ENCODE peak calls at places on chromosomes 11 and 22, in four cellular contexts. F, B, T and S are unnamed samples.

GRCh38 chr11:64747961-64748715 is 4.2 kb upstream of the RASGRP2 start:
- DNase-seq in B (no peak), T (no peak), F (no peak), S (no peak)

GRCh38 chr11:72321381-72321996 is 77.5 kb upstream of the PHOX2A start:
- DNase-seq in T (peak), B (peak), F (no peak), S (no peak)

GRCh38 chr22:50627914-50628542 is at the start of gene ARSA:
- DNase-seq in B (peak), F (no peak), T (peak), S (no peak)

GRCh38 chr11:128279861-128280260 is 307.5 kb downstream of the ETS1 start:
- DNase-seq in T (no peak), B (no peak), F (no peak), S (peak)

GRCh38 chr11:1126491-1126926 is 31.2 kb upstream of the MUC5AC start:
- DNase-seq in B (no peak), F (no peak), T (no peak), S (no peak)

GRCh38 chr11:30914143-30914762 is 328.1 kb upstream of the MPPED2 start:
- DNase-seq in T (peak), B (no peak), F (peak), S (no peak)

GRCh38 chr11:10388574-10388973 is 66.5 kb upstream of the AMPD3 start:
- DNase-seq in F (no peak), T (no peak), B (no peak), S (no peak)

GRCh38 chr22:25987948-25988347 is 181.3 kb upstream of the SEZ6L start:
- DNase-seq in F (no peak), B (no peak), T (no peak), S (no peak)

GRCh38 chr11:75816561-75817239 is 1.7 kb downstream of the UVRAG start:
- DNase-seq in T (no peak), F (no peak), B (no peak), S (no peak)

GRCh38 chr11:66743271-66743968 is 14.4 kb upstream of the SPTBN2 start:
- DNase-seq in B (no peak), F (no peak), T (no peak), S (no peak)

GRCh38 chr11:61828629-61829407 is 718 bp downstream of the FADS2 start:
- DNase-seq in B (no peak), T (no peak), F (no peak), S (no peak)

GRCh38 chr22:41762980-41763779 is 37.3 kb upstream of the CCDC134 start:
- DNase-seq in B (peak), F (peak), T (peak), S (no peak)

GRCh38 chr22:18968011-18968749 is 32.1 kb upstream of the PRODH start:
- DNase-seq in T (no peak), B (peak), F (no peak), S (no peak)

GRCh38 chr11:103806130-103806900 is 230.1 kb upstream of the DDI1 start:
- DNase-seq in F (no peak), B (no peak), T (no peak), S (no peak)

GRCh38 chr22:45638197-45638596 is 33.4 kb upstream of the ATXN10 start:
- DNase-seq in T (no peak), F (no peak), B (no peak), S (no peak)

GRCh38 chr22:47587361-47587760 is 824.9 kb downstream of the TBC1D22A start:
- DNase-seq in B (no peak), T (no peak), F (no peak), S (no peak)

GRCh38 chr11:62923634-62924411 is 2.7 kb upstream of the CHRM1 start:
- DNase-seq in T (no peak), F (no peak), B (peak), S (no peak)

GRCh38 chr11:9840460-9841004 is 176.7 kb downstream of the SWAP70 start:
- DNase-seq in B (no peak), F (no peak), T (no peak), S (no peak)

GRCh38 chr11:15158351-15159015 is 43.8 kb downstream of the INSC start:
- DNase-seq in B (no peak), T (no peak), F (no peak), S (no peak)

GRCh38 chr11:113532697-113533424 is 57.7 kb upstream of the DRD2 start:
- DNase-seq in F (peak), T (peak), B (peak), S (peak)
- H3K27ac ChIP-seq in F (no peak), T (no peak), B (no peak), S (peak)

GRCh38 chr11:8013833-8014232 is 26.7 kb downstream of the EIF3F start:
- DNase-seq in T (no peak), F (no peak), B (no peak), S (no peak)
- TF ChIP-seq TCF7L2 in T (no peak), F (no peak), B (no peak), S (no peak)

DNA sequence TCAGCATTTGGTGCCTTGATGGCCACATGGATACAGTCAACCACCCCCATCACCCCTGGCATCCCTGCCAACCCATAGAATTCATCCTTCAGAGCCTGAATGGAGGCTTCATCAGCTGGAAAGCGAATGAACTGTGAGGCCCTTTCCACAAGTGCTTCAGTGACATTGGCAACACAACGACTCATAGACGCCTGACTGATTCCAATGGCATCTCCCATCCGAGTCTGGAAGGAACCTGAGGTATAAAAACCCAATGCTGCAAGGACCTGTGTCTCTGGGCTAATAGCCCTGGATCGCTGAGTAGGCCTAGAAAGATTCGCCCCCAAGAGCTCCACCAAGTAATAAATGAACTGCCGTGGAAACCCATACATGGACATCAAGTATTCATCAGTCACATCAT is 1.3 kb downstream of the HARBI1 start:
- DNase-seq in T (no peak), F (no peak), B (no peak), S (no peak)
- H3K27ac ChIP-seq in T (peak), F (no peak), B (peak), S (peak)

GRCh38 chr11:132549571-132549970 is 982.7 kb downstream of the OPCML start:
- DNase-seq in T (no peak), F (no peak), B (no peak), S (no peak)
- TF ChIP-seq TCF7L2 in T (no peak), F (no peak), B (no peak), S (no peak)

GRCh38 chr22:17858033-17858432 is 83.8 kb upstream of the BID start:
- DNase-seq in B (no peak), F (no peak), T (no peak), S (no peak)

GRCh38 chr22:17864398-17865182 is 90.3 kb upstream of the BID start:
- DNase-seq in B (no peak), T (no peak), F (no peak), S (no peak)

GRCh38 chr22:17862646-17863181 is 88.4 kb upstream of the BID start:
- DNase-seq in T (no peak), B (no peak), F (no peak), S (no peak)

GRCh38 chr22:17861909-17862308 is 87.6 kb upstream of the BID start:
- DNase-seq in T (no peak), B (no peak), F (no peak), S (no peak)

DNA sequence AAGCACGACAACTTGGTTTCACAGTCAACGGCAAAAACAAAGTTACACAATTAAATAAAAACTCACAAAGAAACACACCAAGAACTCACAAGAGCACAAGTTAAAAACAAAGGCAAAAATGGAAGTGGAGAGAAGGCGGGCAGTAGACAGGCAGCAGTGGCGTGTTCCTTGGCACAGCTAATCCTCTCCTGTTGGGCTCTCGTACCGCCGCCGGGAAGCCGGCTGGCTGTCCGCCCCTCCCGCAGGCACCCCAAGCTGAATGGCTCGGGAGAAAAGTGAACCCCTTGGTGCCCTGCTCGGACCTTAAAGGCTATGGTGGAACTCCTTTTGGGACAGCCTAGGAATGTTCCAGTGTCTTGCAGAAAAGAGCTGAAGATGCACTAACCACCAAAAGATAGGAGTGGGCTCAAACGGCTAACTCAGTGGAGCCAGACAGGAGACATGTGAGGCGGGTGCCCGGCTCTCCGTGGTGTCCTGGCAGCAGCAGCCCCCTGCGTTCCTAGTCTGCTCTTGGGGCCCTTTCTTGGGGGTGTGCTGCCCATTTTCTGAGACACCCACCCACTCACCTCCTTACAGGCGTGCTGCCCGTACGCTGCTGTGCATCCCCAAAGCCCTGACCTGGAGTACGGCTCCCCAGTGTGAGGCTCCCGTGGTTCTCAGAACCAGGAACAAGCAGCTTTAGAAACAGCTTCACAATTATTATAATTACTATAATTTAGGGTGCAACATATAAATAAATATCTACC is 86.1 kb upstream of the BID start:
- DNase-seq in B (no peak), F (no peak), T (no peak), S (no peak)
- H3K27ac ChIP-seq in B (no peak), F (no peak), T (no peak), S (no peak)

DNA sequence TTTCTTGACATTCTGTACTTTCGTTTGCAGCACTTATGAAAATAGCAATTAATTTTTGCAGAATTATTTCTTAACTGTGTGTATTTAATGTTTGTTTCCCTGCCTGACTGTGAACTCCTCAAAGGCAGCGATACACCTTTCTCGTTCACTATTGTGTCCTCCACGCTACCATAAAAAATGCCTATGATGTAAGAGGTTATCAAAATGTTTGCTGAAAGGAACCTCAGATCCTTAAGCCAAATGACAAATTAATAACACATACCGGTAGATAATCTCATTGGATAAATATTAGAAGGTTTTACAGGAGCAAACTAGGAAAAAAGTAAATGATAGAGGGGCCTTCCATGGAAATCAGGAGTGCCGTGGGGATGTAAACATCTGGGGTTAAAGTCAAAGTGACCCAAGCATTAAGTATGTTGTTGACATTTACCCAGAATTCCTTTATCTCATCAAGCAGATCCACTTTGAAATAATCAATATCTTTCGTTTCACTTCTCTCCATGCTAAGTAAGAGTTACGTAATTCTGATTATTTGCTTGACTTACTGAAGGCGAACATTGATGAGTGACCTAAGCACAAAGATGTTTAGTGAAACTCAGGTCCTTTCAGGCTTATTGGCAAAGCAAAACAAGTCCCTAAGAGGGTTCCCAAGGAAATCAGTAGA is 2.6 kb upstream of the OOSP3 start:
- DNase-seq in F (no peak), T (peak), B (no peak), S (no peak)
- TF ChIP-seq TCF7L2 in F (no peak), T (no peak), B (no peak), S (no peak)

DNA sequence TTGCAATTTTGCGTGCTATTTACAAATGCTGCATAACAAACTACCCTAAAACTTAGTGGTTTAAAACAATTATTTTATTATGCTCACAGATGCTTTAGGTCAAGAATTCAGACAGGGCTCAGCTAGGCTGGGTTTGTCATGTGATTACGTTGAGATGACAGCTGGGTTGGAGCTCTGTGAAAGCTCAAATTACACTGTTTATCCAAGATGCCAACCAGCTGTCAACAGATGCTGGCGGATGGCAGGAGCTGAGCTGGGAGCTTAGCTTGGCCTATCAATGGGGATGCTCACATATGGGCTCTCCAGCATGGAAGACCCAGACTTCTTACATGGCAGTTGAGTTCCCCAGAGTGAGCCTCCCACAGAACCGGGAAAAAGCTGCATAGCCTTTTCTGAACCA is 62.7 kb downstream of the STK33 start:
- DNase-seq in F (no peak), B (no peak), T (no peak), S (no peak)
- H3K27ac ChIP-seq in F (no peak), B (no peak), T (no peak), S (no peak)